ENCODE peak calls at places on chromosomes 12 and 14, in six cellular contexts. J is GM23248, R is psoas muscle, H is aorta, L is thoracic aorta, K is right lobe of liver. A is an unnamed sample. For H3K36me3, the result is how much of the 10 kb centered on the place peaks cover.

GRCh38 chr12:130162771-130163460 is 652 bp downstream of the FZD10 start:
- DNase-seq in K (no peak), R (no peak), L (no peak), J (no peak), H (peak), A (peak)

GRCh38 chr12:645563-646071 is 17.6 kb downstream of the NINJ2 start:
- DNase-seq in R (no peak), L (no peak), J (peak), K (peak), H (no peak), A (no peak)

GRCh38 chr14:97177016-97177415 is 379.8 kb downstream of the VRK1 start:
- DNase-seq in H (no peak), L (no peak), R (no peak), K (no peak), J (no peak), A (no peak)

GRCh38 chr12:18906354-18906753 is 168.4 kb downstream of the CAPZA3 start:
- DNase-seq in K (no peak), J (no peak), L (no peak), R (no peak), H (no peak), A (no peak)

GRCh38 chr12:42846782-42847181 is 257.2 kb upstream of the PRICKLE1 start:
- DNase-seq in K (no peak), J (peak), L (no peak), H (no peak), R (no peak), A (no peak)

GRCh38 chr12:15193927-15194326 is 27.3 kb downstream of the RERG start:
- DNase-seq in K (no peak), L (no peak), H (no peak), J (no peak), R (no peak), A (no peak)

GRCh38 chr14:85528080-85528881 is 1.7 kb upstream of the FLRT2 start:
- DNase-seq in J (peak), K (no peak), L (no peak), R (peak), H (no peak), A (no peak)

GRCh38 chr12:6372403-6373003 is 2.9 kb downstream of the SCNN1A start:
- DNase-seq in R (peak), L (no peak), J (peak), H (peak), K (no peak), A (peak)

GRCh38 chr12:60174476-60174875 is 578.6 kb downstream of the SLC16A7 start:
- DNase-seq in L (no peak), H (no peak), R (no peak), K (no peak), J (peak), A (no peak)

GRCh38 chr14:81676879-81677278 is 143.2 kb upstream of the SEL1L start:
- DNase-seq in K (no peak), L (no peak), J (no peak), R (no peak), H (no peak), A (no peak)

GRCh38 chr14:61260939-61261776 is 20.0 kb downstream of the TMEM30B start:
- DNase-seq in K (no peak), J (peak), H (no peak), R (no peak), L (no peak), A (no peak)

GRCh38 chr12:69988601-69989194 is 163.7 kb downstream of the MYRFL start:
- DNase-seq in R (no peak), L (no peak), H (no peak), K (no peak), J (peak), A (no peak)

GRCh38 chr12:50132505-50133135 is 20.6 kb downstream of the COX14 start:
- DNase-seq in H (no peak), K (no peak), L (no peak), J (peak), R (no peak), A (no peak)

GRCh38 chr12:3041558-3042164 is 35.5 kb upstream of the TSPAN9 start:
- DNase-seq in L (no peak), R (peak), J (peak), H (peak), K (no peak), A (peak)

GRCh38 chr14:29092121-29092520 is 325.5 kb downstream of the FOXG1 start:
- DNase-seq in J (no peak), K (no peak), L (no peak), H (no peak), R (no peak), A (no peak)

GRCh38 chr14:104993808-104994591 is 8.4 kb downstream of the CLBA1 start:
- DNase-seq in J (no peak), R (no peak), H (no peak), K (no peak), L (no peak), A (no peak)

GRCh38 chr14:64434528-64434927 is 30.8 kb upstream of the AKAP5 start:
- DNase-seq in K (no peak), R (no peak), L (no peak), J (no peak), H (no peak), A (no peak)

GRCh38 chr12:15037091-15037723 is 64.4 kb downstream of the PDE6H start:
- DNase-seq in K (no peak), H (no peak), J (no peak), R (no peak), L (no peak), A (no peak)

GRCh38 chr12:93778306-93778705 is 101.1 kb downstream of the CRADD start:
- DNase-seq in H (peak), J (peak), K (no peak), L (peak), R (peak), A (no peak)

GRCh38 chr14:68328509-68328908 is 464.4 kb downstream of the ZFP36L1 start:
- DNase-seq in K (no peak), L (no peak), R (no peak), J (no peak), H (no peak), A (no peak)

GRCh38 chr12:49733219-49734017 is 7.9 kb upstream of the TMBIM6 start:
- DNase-seq in K (no peak), L (no peak), H (no peak), J (no peak), R (no peak), A (no peak)

GRCh38 chr14:73381379-73382013 is 76.8 kb downstream of the NUMB start:
- DNase-seq in R (no peak), H (no peak), L (no peak), K (no peak), J (no peak), A (no peak)

GRCh38 chr12:52082026-52082667 is 2.6 kb downstream of the SMIM41 start:
- DNase-seq in J (no peak), L (no peak), H (peak), R (peak), K (peak), A (peak)

GRCh38 chr12:89250213-89250612 is 102.1 kb downstream of the DUSP6 start:
- DNase-seq in L (no peak), R (no peak), H (no peak), J (no peak), K (no peak), A (no peak)

GRCh38 chr12:14774074-14774943 is 29.0 kb downstream of the WBP11 start:
- DNase-seq in H (peak), J (peak), K (peak), L (peak), R (peak), A (peak)

GRCh38 chr12:119911147-119911546 is 34.0 kb upstream of the CIT start:
- DNase-seq in K (no peak), R (no peak), J (peak), L (no peak), H (no peak), A (no peak)

GRCh38 chr14:23776296-23776695 is 140.1 kb downstream of the DHRS2 start:
- DNase-seq in R (no peak), L (no peak), H (no peak), J (no peak), K (no peak), A (no peak)

GRCh38 chr12:51210690-51211395 is 7.0 kb downstream of the POU6F1 start:
- DNase-seq in J (no peak), R (no peak), K (no peak), L (no peak), H (no peak), A (peak)

GRCh38 chr14:50961606-50962259 is 17.4 kb upstream of the PYGL start:
- DNase-seq in H (no peak), R (no peak), J (peak), K (no peak), L (peak), A (no peak)

GRCh38 chr14:37197421-37198272 is at the start of gene MIPOL1:
- DNase-seq in J (peak), L (peak), K (peak), H (peak), R (peak), A (peak)
- H3K4me3 ChIP-seq in J (peak), L (peak), K (peak), H (peak), R (peak), A (peak)

DNA sequence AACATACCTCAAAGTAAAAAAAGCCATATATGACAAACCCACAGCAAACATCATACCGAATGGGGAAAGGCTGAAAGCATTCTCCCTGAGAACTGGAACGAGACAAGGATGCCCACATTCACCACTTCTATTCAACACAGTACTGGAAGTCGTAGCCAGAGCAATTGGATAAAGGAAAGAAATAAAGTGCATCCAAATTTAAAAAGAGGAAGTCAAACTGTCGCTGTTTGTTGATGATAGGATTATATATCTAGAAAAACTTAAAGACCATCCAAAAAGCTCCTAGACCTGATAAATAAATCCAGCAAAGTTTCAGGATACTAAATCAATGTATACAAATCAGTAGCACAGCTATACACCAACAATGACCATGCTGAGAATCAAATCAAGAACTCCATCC is 5.2 kb downstream of the NDUFA12 start:
- DNase-seq in L (no peak), H (no peak), R (no peak), J (no peak), K (no peak), A (no peak)
- H3K36me3 ChIP-seq in L (under half), H (under half), R (under half), J (under half), K (under half), A (under half)

GRCh38 chr12:122457627-122458026 is 35.2 kb upstream of the CLIP1 start:
- DNase-seq in H (peak), R (no peak), K (no peak), L (no peak), J (no peak), A (no peak)

GRCh38 chr12:122460641-122461040 is 38.2 kb upstream of the CLIP1 start:
- DNase-seq in R (no peak), J (no peak), H (no peak), L (no peak), K (no peak), A (no peak)

GRCh38 chr12:122460061-122460460 is 37.6 kb upstream of the CLIP1 start:
- DNase-seq in R (no peak), J (no peak), L (no peak), H (no peak), K (no peak), A (no peak)

GRCh38 chr12:122459211-122459610 is 36.7 kb upstream of the CLIP1 start:
- DNase-seq in K (peak), H (peak), R (no peak), L (no peak), J (no peak), A (peak)

GRCh38 chr12:122458105-122459035 is 35.9 kb upstream of the CLIP1 start:
- DNase-seq in H (peak), L (no peak), K (no peak), R (no peak), J (no peak), A (no peak)
- H3K4me3 ChIP-seq in H (no peak), L (no peak), K (no peak), R (no peak), J (no peak), A (no peak)

GRCh38 chr12:39077226-39077625 is 171.8 kb upstream of the CPNE8 start:
- DNase-seq in L (no peak), H (no peak), K (no peak), R (no peak), J (no peak), A (no peak)
- H3K36me3 ChIP-seq in L (under half), H (under half), K (under half), R (under half), J (under half), A (under half)

DNA sequence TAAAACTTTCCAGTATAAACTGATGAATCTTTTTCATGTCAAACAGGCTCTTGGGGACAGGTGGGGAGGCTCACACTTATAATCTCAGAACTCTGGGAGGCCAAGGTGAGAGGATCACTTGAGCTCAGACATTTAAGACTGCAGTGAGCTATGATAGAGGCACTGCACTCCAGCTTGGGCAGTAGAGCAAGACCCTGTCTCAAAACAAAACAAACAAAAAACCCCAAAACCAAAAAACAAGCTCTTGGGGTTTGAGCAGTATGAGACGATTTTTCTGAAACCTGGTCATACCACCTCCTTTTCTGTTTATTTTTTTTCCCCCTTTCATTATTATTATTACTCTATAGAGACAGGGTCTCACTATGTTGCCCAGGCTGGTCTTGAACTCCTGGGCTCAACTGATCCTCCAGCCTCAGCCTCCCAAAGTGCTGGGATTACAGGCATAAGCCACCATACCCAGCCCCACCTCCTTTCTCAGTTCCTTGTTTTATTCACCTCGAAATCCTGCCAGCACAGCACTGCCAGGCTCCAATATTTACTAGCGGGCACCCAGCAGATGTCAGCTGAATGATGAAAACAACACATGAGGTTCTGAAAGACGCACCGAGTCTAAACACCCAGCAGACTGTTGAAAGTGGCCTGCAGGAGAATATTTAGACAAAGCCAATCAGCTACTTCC is 19.5 kb upstream of the CDK17 start:
- DNase-seq in J (no peak), K (no peak), H (no peak), L (no peak), R (no peak), A (no peak)
- H3K4me3 ChIP-seq in J (no peak), K (no peak), H (no peak), L (no peak), R (no peak), A (no peak)

GRCh38 chr12:53710098-53710497 is 17.2 kb downstream of the CALCOCO1 start:
- DNase-seq in K (no peak), J (no peak), H (no peak), L (no peak), R (no peak), A (no peak)

GRCh38 chr12:53717319-53717718 is 9.9 kb downstream of the CALCOCO1 start:
- DNase-seq in J (no peak), L (no peak), K (no peak), H (no peak), R (no peak), A (no peak)

GRCh38 chr12:53712059-53712643 is 15.1 kb downstream of the CALCOCO1 start:
- DNase-seq in H (no peak), K (no peak), J (no peak), L (no peak), R (no peak), A (no peak)

GRCh38 chr12:53713516-53713915 is 13.7 kb downstream of the CALCOCO1 start:
- DNase-seq in R (no peak), L (no peak), K (no peak), J (no peak), H (no peak), A (no peak)

GRCh38 chr12:53714004-53714403 is 13.2 kb downstream of the CALCOCO1 start:
- DNase-seq in J (no peak), H (no peak), R (no peak), K (no peak), L (no peak), A (no peak)
- H3K36me3 ChIP-seq in J (under half), H (under half), R (under half), K (under half), L (under half), A (under half)